ENCODE peak calls at places on chromosomes 16 and 17, in nine cellular contexts. U is OCI-LY7; D is CD8-positive, alpha-beta memory T cell; S is left ventricle myocardium inferior; F is prostate gland; T is right cardiac atrium; C is stomach; R is thoracic aorta; J is left lung. V is an unnamed sample.

GRCh38 chr17:19539040-19539399 is 5.4 kb downstream of the SLC47A1 start:
- DNase-seq in C (no peak), R (no peak), F (no peak), D (no peak), T (no peak), U (no peak), J (no peak), S (no peak), V (no peak)

GRCh38 chr16:75445298-75445697 is 12.0 kb upstream of the CFDP1 start:
- DNase-seq in J (no peak), R (no peak), U (no peak), F (no peak), C (no peak), S (no peak), D (no peak), T (no peak), V (no peak)

GRCh38 chr16:70508752-70509151 is 14.6 kb downstream of the COG4 start:
- DNase-seq in D (peak; percentile 24), S (no peak), U (peak; percentile 64), R (no peak), J (no peak), T (no peak), C (no peak), F (no peak), V (no peak)

GRCh38 chr17:17768415-17769088 is 68.2 kb downstream of the SREBF1 start:
- DNase-seq in C (no peak), S (no peak), U (no peak), T (no peak), R (no peak), D (no peak), J (no peak), F (peak; percentile 37), V (no peak)

GRCh38 chr16:21026846-21027245 is 123.8 kb downstream of the DNAH3 start:
- DNase-seq in U (no peak), S (no peak), D (no peak), J (no peak), C (no peak), F (no peak), R (no peak), T (no peak), V (no peak)

GRCh38 chr16:81817789-81818304 is 38.8 kb downstream of the PLCG2 start:
- DNase-seq in R (no peak), S (no peak), F (no peak), T (no peak), D (peak; percentile 49), C (peak; percentile 34), U (peak; percentile 88), J (no peak), V (no peak)

GRCh38 chr17:50683434-50684287 is 24.1 kb downstream of the ANKRD40 start:
- DNase-seq in C (no peak), F (no peak), T (no peak), R (no peak), D (no peak), U (no peak), J (no peak), S (no peak), V (no peak)

GRCh38 chr17:65204001-65204400 is 66.8 kb downstream of the RGS9 start:
- DNase-seq in S (no peak), R (no peak), T (no peak), J (no peak), D (no peak), F (no peak), U (no peak), C (no peak), V (no peak)

GRCh38 chr16:17358350-17358749 is 112.4 kb downstream of the XYLT1 start:
- DNase-seq in D (no peak), J (no peak), U (no peak), T (no peak), C (no peak), F (no peak), S (no peak), R (no peak), V (no peak)

GRCh38 chr17:82384730-82385429 is 13.3 kb downstream of the UTS2R start:
- DNase-seq in F (peak; percentile 82), T (peak; percentile 46), S (peak; percentile 79), R (peak; percentile 45), D (no peak), C (peak; percentile 85), J (peak; percentile 82), U (peak; percentile 31), V (no peak)

GRCh38 chr16:76527244-76527643 is 250.0 kb downstream of the CNTNAP4 start:
- DNase-seq in T (no peak), U (no peak), D (no peak), R (no peak), J (no peak), C (no peak), S (no peak), F (no peak), V (no peak)

GRCh38 chr16:25040543-25040942 is 25.4 kb upstream of the ARHGAP17 start:
- DNase-seq in D (no peak), S (no peak), R (no peak), U (peak; percentile 22), C (no peak), F (no peak), J (no peak), T (no peak), V (no peak)

GRCh38 chr17:33949100-33949499 is 306.0 kb upstream of the CCL2 start:
- DNase-seq in S (no peak), U (no peak), J (no peak), T (no peak), F (no peak), D (no peak), R (no peak), C (no peak), V (no peak)

GRCh38 chr17:83189013-83189672 is 109.7 kb downstream of the METRNL start:
- DNase-seq in R (no peak), U (no peak), F (no peak), T (no peak), C (no peak), S (no peak), D (no peak), J (peak; percentile 73), V (peak; percentile 1)

GRCh38 chr17:6254036-6254435 is 180.9 kb downstream of the AIPL1 start:
- DNase-seq in F (no peak), U (no peak), J (no peak), R (no peak), C (no peak), D (no peak), T (no peak), S (no peak), V (no peak)

GRCh38 chr17:42806249-42806648 is 7.6 kb downstream of the CNTD1 start:
- DNase-seq in R (no peak), J (no peak), F (no peak), T (no peak), S (no peak), C (no peak), D (no peak), U (no peak), V (no peak)

GRCh38 chr17:49646391-49647255 is 31.3 kb downstream of the SPOP start:
- DNase-seq in C (no peak), R (no peak), D (no peak), J (no peak), S (no peak), T (peak; percentile 25), U (no peak), F (no peak), V (no peak)

GRCh38 chr17:6636616-6637457 is 3.7 kb downstream of the KIAA0753 start:
- DNase-seq in T (no peak), D (no peak), S (no peak), F (no peak), R (no peak), U (no peak), J (peak; percentile 71), C (no peak), V (no peak)

DNA sequence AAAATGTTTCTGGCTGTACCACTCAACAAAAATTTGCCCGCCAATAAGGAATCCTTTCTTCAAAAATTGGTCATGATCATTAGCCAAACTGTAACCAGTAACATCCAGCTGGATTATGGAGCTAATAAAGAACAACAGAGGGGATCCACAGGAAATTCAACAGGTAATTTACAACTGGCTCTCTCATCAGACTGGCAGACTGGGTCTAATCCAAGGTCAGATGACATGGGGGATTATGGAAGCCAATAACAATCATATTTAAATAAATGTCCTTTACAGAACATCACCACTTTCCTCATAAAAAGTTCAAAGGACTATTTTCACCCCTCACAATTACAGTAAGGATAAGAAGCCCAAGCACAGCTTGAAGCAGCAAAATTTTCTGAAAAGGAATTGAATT is 66.4 kb downstream of the KANSL1 start:
- DNase-seq in C (no peak), J (no peak), T (no peak), D (no peak), U (no peak), F (no peak), S (no peak), R (no peak), V (no peak)
- H3K4me1 ChIP-seq in C (peaks cover 48% of the 10 kb centered on the region), J (peaks cover 33% of the 10 kb centered on the region), T (peaks cover 9% of the 10 kb centered on the region), D (peaks cover 84% of the 10 kb centered on the region), U (peaks cover 18% of the 10 kb centered on the region), F (no peaks in the 10 kb centered on the region), S (peaks cover 97% of the 10 kb centered on the region), R (peaks cover 52% of the 10 kb centered on the region), V (no peaks in the 10 kb centered on the region)

GRCh38 chr17:21452377-21453143 is 76.4 kb downstream of the KCNJ12 start:
- DNase-seq in S (peak; percentile 49), T (peak; percentile 67), U (peak; percentile 5), F (peak; percentile 13), J (peak; percentile 80), R (no peak), C (peak; percentile 45), D (no peak), V (no peak)
- H3K27ac ChIP-seq in S (peak overlapping the region; percentile 44), T (no peak overlapping the region), U (no peak overlapping the region), F (no peak overlapping the region), J (no peak overlapping the region), R (no peak overlapping the region), C (no peak overlapping the region), D (no peak overlapping the region), V (no peak overlapping the region)

GRCh38 chr17:48456584-48456983 is 26.6 kb upstream of the SKAP1 start:
- DNase-seq in F (no peak), U (no peak), S (no peak), J (no peak), C (no peak), T (no peak), R (no peak), D (no peak), V (no peak)
- H3K4me1 ChIP-seq in F (no peaks in the 10 kb centered on the region), U (peaks cover 69% of the 10 kb centered on the region), S (peaks cover 8% of the 10 kb centered on the region), J (peaks cover 3% of the 10 kb centered on the region), C (peaks cover 8% of the 10 kb centered on the region), T (no peaks in the 10 kb centered on the region), R (no peaks in the 10 kb centered on the region), D (peaks cover 59% of the 10 kb centered on the region), V (peaks cover 23% of the 10 kb centered on the region)

GRCh38 chr17:2232244-2232638 is 71.3 kb downstream of the SMG6 start:
- DNase-seq in D (no peak), F (no peak), U (no peak), T (no peak), R (no peak), J (no peak), C (no peak), S (no peak), V (no peak)

GRCh38 chr17:2227025-2227699 is 76.4 kb downstream of the SMG6 start:
- DNase-seq in T (no peak), U (no peak), R (no peak), F (no peak), S (no peak), D (no peak), C (no peak), J (no peak), V (no peak)

GRCh38 chr17:2233441-2233947 is 70.1 kb downstream of the SMG6 start:
- DNase-seq in R (peak; percentile 25), D (no peak), U (no peak), J (no peak), C (no peak), F (no peak), S (peak; percentile 33), T (peak; percentile 40), V (no peak)

GRCh38 chr17:2235792-2236365 is 67.7 kb downstream of the SMG6 start:
- DNase-seq in S (peak; percentile 36), C (no peak), T (peak; percentile 57), U (peak; percentile 20), F (no peak), J (no peak), D (no peak), R (no peak), V (no peak)

GRCh38 chr17:2230877-2231276 is 72.7 kb downstream of the SMG6 start:
- DNase-seq in S (no peak), T (no peak), D (no peak), C (no peak), U (no peak), J (no peak), F (no peak), R (no peak), V (no peak)
- H3K27ac ChIP-seq in S (peak overlapping the region; percentile 84), T (peak overlapping the region; percentile 64), D (no peak overlapping the region), C (no peak overlapping the region), U (no peak overlapping the region), J (peak overlapping the region; percentile 43), F (no peak overlapping the region), R (no peak overlapping the region), V (peak overlapping the region; percentile 19)

V was measured in DND-41.